ENCODE peak calls at places on chromosomes 6 and 20, in eight cellular contexts. D is ELF-1, C is NCI-H69, Z is NCI-H187, J is astrocyte of the spinal cord, Y is A549, X is head of caudate nucleus, R is T-cell. G is an unnamed sample.

GRCh38 chr6:50713977-50714486 is 706 bp downstream of the TFAP2D start:
- DNase-seq in D (no peak), Y (no peak), C (no peak), Z (no peak), R (no peak), J (no peak), X (no peak), G (no peak)

GRCh38 chr20:63830821-63831593 is at the start of gene ZBTB46:
- DNase-seq in C (peak; percentile 81), Z (peak; percentile 54), J (no peak), Y (no peak), R (no peak), X (peak; percentile 28), D (no peak), G (peak; percentile 16)

GRCh38 chr6:47161176-47161687 is 119.1 kb upstream of the ADGRF1 start:
- DNase-seq in D (no peak), Z (no peak), J (peak; percentile 73), X (no peak), C (peak; percentile 70), R (no peak), Y (peak; percentile 60), G (peak; percentile 23)

GRCh38 chr6:145547596-145548325 is 187.6 kb downstream of the EPM2A start:
- DNase-seq in R (no peak), Z (no peak), Y (no peak), D (no peak), C (no peak), X (no peak), J (no peak), G (peak; percentile 44)

GRCh38 chr6:36241728-36242127 is 28.1 kb upstream of the PNPLA1 start:
- DNase-seq in R (no peak), C (no peak), X (no peak), D (no peak), Y (no peak), Z (no peak), J (no peak), G (no peak)

GRCh38 chr6:90429713-90430112 is 133.1 kb upstream of the BACH2 start:
- DNase-seq in X (no peak), C (no peak), J (peak; percentile 30), Y (peak; percentile 22), D (no peak), Z (peak; percentile 4), R (no peak), G (no peak)

GRCh38 chr6:158789115-158789917 is 29.9 kb downstream of the EZR start:
- DNase-seq in X (no peak), Z (no peak), D (no peak), J (no peak), C (no peak), R (peak; percentile 72), Y (no peak), G (no peak)

GRCh38 chr6:133854633-133855598 is 34.0 kb upstream of the TCF21 start:
- DNase-seq in R (no peak), X (no peak), J (no peak), Z (no peak), D (peak; percentile 56), C (peak; percentile 44), Y (no peak), G (no peak)

GRCh38 chr20:52992632-52993031 is 20.5 kb downstream of the TSHZ2 start:
- DNase-seq in C (no peak), J (no peak), R (no peak), D (no peak), X (no peak), Z (no peak), Y (no peak), G (no peak)

GRCh38 chr20:52610749-52611148 is 361.4 kb upstream of the TSHZ2 start:
- DNase-seq in X (no peak), J (no peak), Z (no peak), C (no peak), R (no peak), D (no peak), Y (no peak), G (no peak)

GRCh38 chr6:137160763-137161162 is 12.7 kb downstream of the IL22RA2 start:
- DNase-seq in C (no peak), R (no peak), X (no peak), Z (no peak), J (peak; percentile 30), Y (no peak), D (no peak), G (no peak)

GRCh38 chr6:66771626-66772025 is 1064.6 kb upstream of the EYS start:
- DNase-seq in Y (no peak), D (no peak), C (no peak), J (no peak), X (no peak), R (no peak), Z (no peak), G (no peak)

GRCh38 chr20:59780494-59781185 is 152.8 kb downstream of the SYCP2 start:
- DNase-seq in R (no peak), J (no peak), Z (no peak), D (no peak), X (no peak), C (no peak), Y (no peak), G (no peak)

GRCh38 chr6:15441215-15441868 is 195.5 kb downstream of the JARID2 start:
- DNase-seq in X (no peak), D (peak; percentile 52), Z (no peak), C (peak; percentile 77), R (no peak), J (peak; percentile 65), Y (peak; percentile 40), G (peak; percentile 64)

GRCh38 chr6:46998436-46999017 is 43.6 kb downstream of the ADGRF1 start:
- DNase-seq in D (no peak), X (no peak), C (peak; percentile 57), J (peak; percentile 30), Y (no peak), R (no peak), Z (no peak), G (no peak)

GRCh38 chr20:41233976-41234514 is 83.5 kb downstream of the ZHX3 start:
- DNase-seq in C (no peak), X (no peak), R (no peak), D (no peak), Z (no peak), J (no peak), Y (no peak), G (peak; percentile 47)

G was measured in midbrain.